ENCODE peak calls at places on chromosomes 12 and 14, in six cellular contexts. G, A, F, R, S and X are unnamed samples.

GRCh38 chr12:120126635-120127005 is 10.1 kb upstream of the RAB35 start:
- DNase-seq in G (no peak), A (no peak), F (no peak), R (no peak), S (no peak), X (no peak)

GRCh38 chr12:86777335-86777734 is 521.1 kb upstream of the MGAT4C start:
- DNase-seq in G (no peak), A (no peak), F (no peak), R (no peak), S (no peak), X (no peak)

GRCh38 chr14:104280902-104281767 is 142.7 kb downstream of the KIF26A start:
- DNase-seq in G (no peak), A (no peak), F (no peak), R (no peak), S (no peak), X (no peak)

GRCh38 chr12:115998119-115998633 is 279.3 kb downstream of the MED13L start:
- DNase-seq in G (peak), A (peak), F (peak), R (no peak), S (peak), X (no peak)

GRCh38 chr12:110279976-110280783 is 867 bp upstream of the ATP2A2 start:
- DNase-seq in G (peak), A (peak), F (no peak), R (peak), S (peak), X (peak)

GRCh38 chr12:2301531-2302461 is 249.0 kb downstream of the CACNA1C start:
- DNase-seq in G (no peak), A (no peak), F (peak), R (no peak), S (no peak), X (no peak)

GRCh38 chr12:102797513-102797912 is 119.5 kb downstream of the PAH start:
- DNase-seq in G (no peak), A (no peak), F (no peak), R (no peak), S (no peak), X (no peak)

GRCh38 chr14:21978184-21978998 is 304.8 kb upstream of the OR4E1 start:
- DNase-seq in G (peak), A (peak), F (no peak), R (no peak), S (peak), X (peak)

GRCh38 chr12:52221912-52222457 is 11.1 kb upstream of the KRT7 start:
- DNase-seq in G (peak), A (peak), F (no peak), R (peak), S (no peak), X (no peak)

GRCh38 chr14:103190731-103191130 is 67.5 kb downstream of the TNFAIP2 start:
- DNase-seq in G (no peak), A (no peak), F (no peak), R (no peak), S (no peak), X (no peak)

GRCh38 chr12:32983968-32984367 is 87.4 kb upstream of the PKP2 start:
- DNase-seq in G (no peak), A (no peak), F (no peak), R (no peak), S (no peak), X (no peak)

GRCh38 chr12:24062642-24063245 is 113.3 kb upstream of the SOX5 start:
- DNase-seq in G (no peak), A (no peak), F (no peak), R (no peak), S (no peak), X (no peak)

GRCh38 chr14:75123991-75124390 is 2.9 kb downstream of the NEK9 start:
- DNase-seq in G (no peak), A (no peak), F (no peak), R (no peak), S (peak), X (peak)

GRCh38 chr14:48536318-48536717 is 860.9 kb upstream of the MDGA2 start:
- DNase-seq in G (peak), A (no peak), F (no peak), R (no peak), S (no peak), X (no peak)

GRCh38 chr12:97837401-97837800 is 374.8 kb downstream of the RMST start:
- DNase-seq in G (no peak), A (peak), F (no peak), R (no peak), S (no peak), X (peak)

GRCh38 chr14:73237219-73237785 is at the start of gene PAPLN:
- DNase-seq in G (peak), A (peak), F (no peak), R (no peak), S (no peak), X (no peak)

GRCh38 chr12:4540170-4540569 is 1.5 kb downstream of the RAD51AP1 start:
- DNase-seq in G (no peak), A (no peak), F (no peak), R (no peak), S (no peak), X (no peak)

GRCh38 chr12:104355630-104356029 is 52.1 kb downstream of the EID3 start:
- DNase-seq in G (no peak), A (no peak), F (no peak), R (no peak), S (no peak), X (no peak)

GRCh38 chr14:55968741-55969140 is 149.5 kb upstream of the PELI2 start:
- DNase-seq in G (no peak), A (no peak), F (no peak), R (no peak), S (no peak), X (no peak)

GRCh38 chr14:94560291-94560665 is 964 bp upstream of the SERPINA4 start:
- DNase-seq in G (no peak), A (no peak), F (no peak), R (no peak), S (no peak), X (no peak)

GRCh38 chr12:123393747-123394146 is 9.8 kb downstream of the KMT5A start:
- DNase-seq in G (no peak), A (no peak), F (no peak), R (no peak), S (no peak), X (no peak)

GRCh38 chr12:132955094-132955932 is 793 bp downstream of the ZNF605 start:
- DNase-seq in G (peak), A (no peak), F (no peak), R (no peak), S (peak), X (peak)

GRCh38 chr14:93175492-93175891 is 9.2 kb downstream of the MOAP1 start:
- DNase-seq in G (peak), A (no peak), F (no peak), R (no peak), S (no peak), X (no peak)

GRCh38 chr12:132365226-132365625 is 35.8 kb upstream of the GALNT9 start:
- DNase-seq in G (no peak), A (no peak), F (no peak), R (no peak), S (no peak), X (no peak)

GRCh38 chr12:45583011-45583657 is 146.4 kb upstream of the ARID2 start:
- DNase-seq in G (no peak), A (no peak), F (no peak), R (no peak), S (no peak), X (no peak)

GRCh38 chr12:129903956-129904769 is at the start of gene TMEM132D:
- DNase-seq in G (peak), A (no peak), F (no peak), R (no peak), S (no peak), X (no peak)

GRCh38 chr14:34081576-34082136 is 130.8 kb upstream of the EGLN3 start:
- DNase-seq in G (peak), A (peak), F (no peak), R (no peak), S (peak), X (no peak)

GRCh38 chr14:51014086-51014485 is 69.8 kb upstream of the PYGL start:
- DNase-seq in G (peak), A (no peak), F (no peak), R (no peak), S (no peak), X (no peak)

GRCh38 chr12:121729021-121729420 is 16.5 kb downstream of the TMEM120B start:
- DNase-seq in G (no peak), A (no peak), F (no peak), R (no peak), S (no peak), X (no peak)

GRCh38 chr12:26808766-26809460 is 24.1 kb downstream of the ITPR2 start:
- DNase-seq in G (no peak), A (no peak), F (no peak), R (no peak), S (no peak), X (no peak)

GRCh38 chr14:60656755-60657608 is 7.7 kb upstream of the SIX1 start:
- DNase-seq in G (peak), A (peak), F (no peak), R (no peak), S (peak), X (peak)

GRCh38 chr12:69929125-69929524 is 104.1 kb downstream of the MYRFL start:
- DNase-seq in G (no peak), A (peak), F (no peak), R (no peak), S (no peak), X (no peak)

GRCh38 chr14:54839681-54840080 is 62.9 kb downstream of the GCH1 start:
- DNase-seq in G (no peak), A (no peak), F (no peak), R (no peak), S (no peak), X (no peak)

GRCh38 chr12:124565071-124565491 is 2.3 kb downstream of the NCOR2 start:
- DNase-seq in G (no peak), A (no peak), F (no peak), R (no peak), S (no peak), X (no peak)